ENCODE peak calls at places on chromosomes 2 and 18, in eight cellular contexts. I is Calu3; X is stimulated activated CD8-positive, alpha-beta memory T cell treated with anti-CD3 and anti-CD28 coated beads, Interleukin-7, amount 100 ng/mL, for 24 hours; C is dorsolateral prefrontal cortex; D is fibroblast of mammary gland; R is neural progenitor cell; M is activated naive CD4-positive, alpha-beta T cell treated with anti-CD3 and anti-CD28 coated beads for 36 hours; L is H54. E is an unnamed sample.
A peak's percentile ranks its signal among the peaks of the same experiment; 100 is the strongest.

GRCh38 chr2:2847131-2847740 is 516.2 kb upstream of the MYT1L start:
- DNase-seq in I (no peak), X (no peak), C (peak; percentile 42), D (no peak), R (no peak), M (no peak), L (no peak), E (no peak)

GRCh38 chr2:52312488-52312887 is 1280.6 kb upstream of the NRXN1 start:
- DNase-seq in I (no peak), X (no peak), C (no peak), D (no peak), R (no peak), M (no peak), L (no peak), E (no peak)

GRCh38 chr2:135744761-135745314 is 3.2 kb downstream of the UBXN4 start:
- DNase-seq in I (peak; percentile 25), X (no peak), C (no peak), D (peak; percentile 59), R (peak; percentile 34), M (peak; percentile 61), L (no peak), E (no peak)

GRCh38 chr2:98026927-98027522 is 31.3 kb upstream of the TMEM131 start:
- DNase-seq in I (no peak), X (no peak), C (no peak), D (no peak), R (no peak), M (no peak), L (no peak), E (no peak)

GRCh38 chr2:15971351-15971750 is 31.0 kb downstream of the MYCN start:
- DNase-seq in I (no peak), X (no peak), C (no peak), D (no peak), R (no peak), M (no peak), L (no peak), E (no peak)

GRCh38 chr18:24995738-24996137 is 356.2 kb downstream of the ZNF521 start:
- DNase-seq in I (no peak), X (no peak), C (no peak), D (peak; percentile 70), R (no peak), M (no peak), L (no peak), E (no peak)

GRCh38 chr2:126399001-126399400 is 257.0 kb upstream of the GYPC start:
- DNase-seq in I (no peak), X (no peak), C (no peak), D (no peak), R (no peak), M (peak; percentile 47), L (no peak), E (no peak)

GRCh38 chr2:8574196-8575010 is 107.5 kb upstream of the ID2 start:
- DNase-seq in I (peak; percentile 38), X (no peak), C (peak; percentile 41), D (no peak), R (no peak), M (no peak), L (peak; percentile 33), E (no peak)

GRCh38 chr2:43154685-43155084 is 71.7 kb downstream of the ZFP36L2 start:
- DNase-seq in I (no peak), X (no peak), C (no peak), D (no peak), R (no peak), M (no peak), L (no peak), E (no peak)

GRCh38 chr18:72638353-72638752 is 94.2 kb upstream of the CBLN2 start:
- DNase-seq in I (no peak), X (no peak), C (no peak), D (no peak), R (no peak), M (no peak), L (no peak), E (no peak)

GRCh38 chr18:31891566-31891965 is 51.4 kb downstream of the TRAPPC8 start:
- DNase-seq in I (no peak), X (no peak), C (no peak), D (no peak), R (no peak), M (no peak), L (no peak), E (no peak)

GRCh38 chr2:157325786-157326185 is at the start of gene ERMN:
- DNase-seq in I (no peak), X (no peak), C (peak; percentile 43), D (no peak), R (peak; percentile 91), M (no peak), L (no peak), E (no peak)

GRCh38 chr2:188786368-188786781 is 187.8 kb upstream of the COL3A1 start:
- DNase-seq in I (no peak), X (no peak), C (no peak), D (peak; percentile 93), R (no peak), M (no peak), L (peak; percentile 15), E (no peak)

GRCh38 chr2:19580830-19581229 is 222.4 kb upstream of the OSR1 start:
- DNase-seq in I (no peak), X (no peak), C (no peak), D (peak; percentile 30), R (no peak), M (no peak), L (no peak), E (peak; percentile 74)

GRCh38 chr2:207993141-207993763 is 32.1 kb downstream of the PLEKHM3 start:
- DNase-seq in I (no peak), X (no peak), C (no peak), D (peak; percentile 87), R (no peak), M (no peak), L (peak; percentile 41), E (no peak)

GRCh38 chr2:214731008-214731407 is 78.5 kb downstream of the BARD1 start:
- DNase-seq in I (no peak), X (no peak), C (no peak), D (no peak), R (no peak), M (peak; percentile 13), L (no peak), E (no peak)

GRCh38 chr2:238228700-238229099 is 11.1 kb downstream of the HES6 start:
- DNase-seq in I (no peak), X (no peak), C (no peak), D (no peak), R (no peak), M (no peak), L (no peak), E (no peak)

GRCh38 chr2:65313954-65314256 is 86.3 kb downstream of the ACTR2 start:
- DNase-seq in I (no peak), X (no peak), C (no peak), D (no peak), R (no peak), M (no peak), L (no peak), E (no peak)